ENCODE peak calls at places on chromosomes 16 and 17, in seven cellular contexts. U, Y, H, N, T, S and G are unnamed samples.

GRCh38 chr17:78774956-78775571 is 7.0 kb downstream of the CYTH1 start:
- DNase-seq in U (peak), S (no peak), N (no peak), T (no peak), Y (no peak), H (no peak), G (no peak)

GRCh38 chr17:7336240-7337175 is at the start of gene ACAP1:
- DNase-seq in N (no peak), H (no peak), Y (no peak), U (peak), T (no peak), S (no peak), G (no peak)

GRCh38 chr17:81238815-81239713 is at the start of the genes NDUFAF8 and TEPSIN:
- DNase-seq in H (peak), S (peak), T (peak), U (peak), Y (peak), N (peak), G (peak)

GRCh38 chr17:62824290-62825135 is 16.4 kb upstream of the MARCHF10 start:
- DNase-seq in H (peak), T (no peak), Y (no peak), N (peak), U (no peak), S (no peak), G (no peak)

GRCh38 chr17:13728751-13729150 is 127.0 kb upstream of the HS3ST3A1 start:
- DNase-seq in S (no peak), Y (no peak), H (no peak), U (no peak), T (no peak), N (no peak), G (no peak)

GRCh38 chr17:81371910-81372760 is 23.1 kb upstream of the BAHCC1 start:
- DNase-seq in H (peak), T (no peak), Y (peak), N (peak), S (peak), U (no peak), G (no peak)

GRCh38 chr17:63476494-63476856 is 386 bp upstream of the ACE start:
- DNase-seq in T (no peak), Y (no peak), U (no peak), N (peak), H (no peak), S (peak), G (no peak)

GRCh38 chr16:30187971-30188561 is 4.7 kb downstream of the CORO1A start:
- DNase-seq in H (no peak), U (no peak), T (no peak), S (no peak), Y (peak), N (no peak), G (no peak)

GRCh38 chr17:5584383-5584951 is at the start of gene NLRP1:
- DNase-seq in T (peak), H (peak), N (peak), Y (peak), U (peak), S (no peak), G (peak)

GRCh38 chr17:65902165-65902564 is 289.8 kb downstream of the CEP112 start:
- DNase-seq in U (no peak), S (no peak), N (no peak), T (no peak), H (no peak), Y (no peak), G (no peak)

GRCh38 chr16:31453255-31454204 is 5.8 kb upstream of the ARMC5 start:
- DNase-seq in S (no peak), N (peak), U (no peak), Y (peak), H (peak), T (no peak), G (peak)

GRCh38 chr16:69851491-69852240 is 89.5 kb downstream of the WWP2 start:
- DNase-seq in Y (no peak), S (no peak), U (no peak), N (no peak), H (no peak), T (no peak), G (no peak)

GRCh38 chr17:28598799-28599310 is at the start of gene SPAG5:
- DNase-seq in T (peak), S (peak), H (peak), U (peak), Y (peak), N (peak), G (peak)